ENCODE peak calls at places on chromosomes 2 and 18, in nine cellular contexts. T, I, V, B, F, A, U, Q and S are unnamed samples.

GRCh38 chr18:75365230-75365629 is 62.3 kb downstream of the SMIM21 start:
- DNase-seq in T (no peak), I (no peak), V (no peak), B (no peak), F (no peak), A (no peak), U (no peak), Q (no peak), S (no peak)

GRCh38 chr2:26178746-26179436 is 6.0 kb downstream of the GAREM2 start:
- DNase-seq in T (peak; percentile 66), I (peak; percentile 73), V (peak; percentile 63), B (peak; percentile 84), F (peak; percentile 39), A (no peak), U (peak; percentile 89), Q (peak; percentile 17), S (no peak)

GRCh38 chr18:46392576-46392975 is 264.4 kb downstream of the LOXHD1 start:
- DNase-seq in T (no peak), I (no peak), V (no peak), B (no peak), F (no peak), A (no peak), U (no peak), Q (no peak), S (no peak)

GRCh38 chr2:58271826-58272225 is 30.7 kb upstream of the FANCL start:
- DNase-seq in T (no peak), I (peak; percentile 29), V (no peak), B (no peak), F (no peak), A (no peak), U (no peak), Q (no peak), S (no peak)

GRCh38 chr2:207768891-207769596 is 662 bp downstream of the FZD5 start:
- DNase-seq in T (no peak), I (peak; percentile 61), V (peak; percentile 76), B (peak; percentile 91), F (peak; percentile 48), A (no peak), U (no peak), Q (peak; percentile 39), S (peak; percentile 53)

GRCh38 chr2:182098648-182099047 is 113.0 kb downstream of the PPP1R1C start:
- DNase-seq in T (no peak), I (no peak), V (no peak), B (no peak), F (no peak), A (no peak), U (no peak), Q (no peak), S (no peak)

GRCh38 chr2:233184669-233185068 is 66.8 kb upstream of the ATG16L1 start:
- DNase-seq in T (no peak), I (no peak), V (no peak), B (no peak), F (no peak), A (no peak), U (no peak), Q (no peak), S (no peak)

GRCh38 chr2:173286153-173286809 is 68.4 kb upstream of the CDCA7 start:
- DNase-seq in T (no peak), I (no peak), V (peak; percentile 25), B (no peak), F (no peak), A (no peak), U (peak; percentile 39), Q (peak; percentile 9), S (no peak)

GRCh38 chr2:218567797-218568189 is 358 bp downstream of the USP37 start:
- DNase-seq in T (peak; percentile 84), I (no peak), V (no peak), B (no peak), F (no peak), A (no peak), U (no peak), Q (no peak), S (no peak)

GRCh38 chr18:77004555-77005380 is 127.8 kb downstream of the MBP start:
- DNase-seq in T (no peak), I (no peak), V (no peak), B (peak; percentile 88), F (no peak), A (no peak), U (peak; percentile 37), Q (no peak), S (no peak)

GRCh38 chr2:231011526-231011925 is 15.6 kb downstream of the SPATA3 start:
- DNase-seq in T (no peak), I (no peak), V (no peak), B (no peak), F (peak; percentile 76), A (no peak), U (no peak), Q (no peak), S (no peak)
- H3K4me3 ChIP-seq in T (no peak overlapping the region), I (no peak overlapping the region), V (no peak overlapping the region), B (no peak overlapping the region), F (no peak overlapping the region), A (no peak overlapping the region), U (no peak overlapping the region), Q (no peak overlapping the region), S (no peak overlapping the region)

GRCh38 chr2:105894327-105894944 is 149.7 kb downstream of the NCK2 start:
- DNase-seq in T (no peak), I (no peak), V (no peak), B (no peak), F (no peak), A (no peak), U (no peak), Q (no peak), S (no peak)

GRCh38 chr2:105893011-105893995 is 148.6 kb downstream of the NCK2 start:
- DNase-seq in T (no peak), I (no peak), V (no peak), B (no peak), F (no peak), A (no peak), U (no peak), Q (no peak), S (no peak)

GRCh38 chr2:105888625-105889024 is 143.9 kb downstream of the NCK2 start:
- DNase-seq in T (peak; percentile 58), I (no peak), V (peak; percentile 80), B (no peak), F (no peak), A (no peak), U (no peak), Q (peak; percentile 24), S (peak; percentile 22)

GRCh38 chr2:105889046-105889445 is 144.3 kb downstream of the NCK2 start:
- DNase-seq in T (no peak), I (no peak), V (no peak), B (no peak), F (no peak), A (no peak), U (no peak), Q (no peak), S (no peak)

GRCh38 chr2:105890856-105891255 is 146.1 kb downstream of the NCK2 start:
- DNase-seq in T (no peak), I (peak; percentile 45), V (no peak), B (no peak), F (no peak), A (no peak), U (no peak), Q (no peak), S (no peak)
- H3K36me3 ChIP-seq in T (no peaks in the 10 kb centered on the region), I (no peaks in the 10 kb centered on the region), V (peaks cover 2% of the 10 kb centered on the region), B (peaks cover 57% of the 10 kb centered on the region), F (peaks cover 5% of the 10 kb centered on the region), A (peaks cover 14% of the 10 kb centered on the region), U (no peaks in the 10 kb centered on the region), Q (no peaks in the 10 kb centered on the region), S (no peaks in the 10 kb centered on the region)

DNA sequence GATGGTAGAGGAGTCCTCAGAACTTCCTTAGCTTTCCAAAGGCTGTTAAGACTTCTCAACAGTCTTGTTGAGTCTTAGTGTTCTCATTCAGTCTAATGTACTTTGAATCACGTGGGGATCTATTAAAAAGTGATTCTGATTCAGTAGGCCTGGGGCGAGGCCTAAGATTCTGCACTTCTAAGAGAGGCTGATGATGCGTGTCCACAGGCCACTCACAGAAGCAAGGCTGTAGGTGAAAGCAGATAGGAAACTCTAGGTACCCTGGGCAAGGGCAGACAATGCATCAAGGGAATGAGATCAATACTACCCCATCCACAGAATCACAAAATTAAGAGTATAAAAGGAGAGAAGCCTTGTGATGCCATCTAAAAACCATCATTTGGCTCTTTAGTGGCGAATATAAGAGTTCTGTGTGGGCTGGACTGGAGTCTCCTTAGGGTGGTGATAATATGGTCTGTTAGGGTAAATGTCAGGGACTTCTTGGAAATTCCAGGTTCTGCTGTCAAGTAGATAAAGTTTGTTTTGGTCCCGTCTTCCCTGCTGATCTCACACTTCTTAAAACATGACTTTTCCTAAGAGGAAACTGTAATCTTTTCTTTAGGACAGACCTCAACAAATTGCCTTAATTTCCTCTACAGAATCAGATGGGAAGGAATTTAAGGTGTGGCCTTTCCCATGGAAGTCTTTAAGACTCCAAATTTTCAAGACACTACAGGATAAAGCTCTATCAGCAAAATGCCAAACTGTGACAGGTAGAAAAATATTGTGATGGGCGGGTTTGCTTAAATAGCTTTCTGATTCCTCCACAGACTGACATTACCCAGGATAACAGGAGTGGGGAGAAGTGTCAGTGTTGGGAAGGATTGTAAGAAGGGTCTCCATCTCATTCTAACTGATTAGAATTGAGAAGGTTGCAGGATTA is 45.7 kb upstream of the NEMP2 start:
- DNase-seq in T (no peak), I (no peak), V (no peak), B (no peak), F (no peak), A (no peak), U (no peak), Q (no peak), S (no peak)
- H3K4me3 ChIP-seq in T (no peak overlapping the region), I (no peak overlapping the region), V (no peak overlapping the region), B (no peak overlapping the region), F (no peak overlapping the region), A (no peak overlapping the region), U (no peak overlapping the region), Q (no peak overlapping the region), S (no peak overlapping the region)

DNA sequence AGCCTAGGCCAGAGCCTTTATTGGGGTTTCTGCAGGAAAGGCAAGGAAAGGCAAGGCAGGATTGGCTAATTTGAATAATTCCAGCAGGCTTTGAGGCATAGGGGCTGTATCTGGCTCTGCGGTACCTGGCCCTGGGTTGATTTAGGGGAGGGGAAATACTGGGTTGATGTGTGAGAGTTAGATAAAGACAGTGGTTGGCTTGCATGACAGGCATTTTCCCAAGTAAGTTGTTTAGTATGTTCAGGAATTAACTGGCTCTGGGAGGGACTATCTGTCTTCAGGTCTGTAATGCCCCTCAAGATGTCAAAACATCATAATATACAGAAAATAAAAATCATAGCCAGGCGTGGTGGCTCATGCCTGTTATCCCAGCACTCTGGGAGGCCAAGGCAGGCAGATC is 98.7 kb downstream of the UBR3 start:
- DNase-seq in T (no peak), I (no peak), V (no peak), B (no peak), F (no peak), A (no peak), U (no peak), Q (no peak), S (no peak)
- H3K36me3 ChIP-seq in T (no peaks in the 10 kb centered on the region), I (no peaks in the 10 kb centered on the region), V (no peaks in the 10 kb centered on the region), B (peaks cover 54% of the 10 kb centered on the region), F (no peaks in the 10 kb centered on the region), A (peaks cover 16% of the 10 kb centered on the region), U (no peaks in the 10 kb centered on the region), Q (peaks cover 10% of the 10 kb centered on the region), S (no peaks in the 10 kb centered on the region)